ENCODE peak calls at places on chromosomes 1 and 21, in eight cellular contexts. P, Q, O, Z, M, F, D and X are unnamed samples.

GRCh38 chr1:25204797-25205441 is 27.4 kb downstream of the SYF2 start:
- DNase-seq in P (peak; percentile 38), Q (peak; percentile 16), O (peak; percentile 18), Z (peak; percentile 70), M (no peak), F (peak; percentile 57), D (peak; percentile 58), X (no peak)

GRCh38 chr1:234683856-234684632 is 74.1 kb upstream of the IRF2BP2 start:
- DNase-seq in P (peak; percentile 19), Q (no peak), O (peak; percentile 83), Z (no peak), M (peak; percentile 60), F (no peak), D (peak; percentile 75), X (peak; percentile 64)

GRCh38 chr1:179241716-179242115 is 12.2 kb upstream of the ABL2 start:
- DNase-seq in P (no peak), Q (peak; percentile 9), O (no peak), Z (no peak), M (no peak), F (no peak), D (no peak), X (no peak)

GRCh38 chr1:1833916-1834325 is 55.7 kb upstream of the NADK start:
- DNase-seq in P (no peak), Q (no peak), O (peak; percentile 8), Z (peak; percentile 67), M (no peak), F (peak; percentile 59), D (peak; percentile 12), X (no peak)

GRCh38 chr1:111448482-111448917 is 556 bp downstream of the WDR77 start:
- DNase-seq in P (no peak), Q (no peak), O (peak; percentile 16), Z (no peak), M (no peak), F (peak; percentile 29), D (peak; percentile 12), X (no peak)

GRCh38 chr1:232123775-232124659 is 497.4 kb downstream of the DISC1 start:
- DNase-seq in P (no peak), Q (no peak), O (no peak), Z (peak; percentile 27), M (no peak), F (no peak), D (no peak), X (no peak)

GRCh38 chr1:215877452-215877951 is 310.4 kb downstream of the KCTD3 start:
- DNase-seq in P (no peak), Q (no peak), O (no peak), Z (no peak), M (no peak), F (no peak), D (no peak), X (no peak)

GRCh38 chr1:22831729-22832413 is 121.2 kb downstream of the EPHB2 start:
- DNase-seq in P (peak; percentile 94), Q (no peak), O (peak; percentile 98), Z (no peak), M (no peak), F (no peak), D (peak; percentile 93), X (no peak)

GRCh38 chr1:90262791-90263190 is 267.9 kb downstream of the ZNF326 start:
- DNase-seq in P (no peak), Q (no peak), O (no peak), Z (no peak), M (no peak), F (no peak), D (no peak), X (no peak)

GRCh38 chr1:179164494-179164893 is 65.0 kb downstream of the ABL2 start:
- DNase-seq in P (no peak), Q (no peak), O (peak; percentile 57), Z (no peak), M (no peak), F (no peak), D (peak; percentile 84), X (no peak)

GRCh38 chr1:3124246-3124645 is 55.2 kb downstream of the PRDM16 start:
- DNase-seq in P (no peak), Q (no peak), O (no peak), Z (no peak), M (no peak), F (no peak), D (no peak), X (no peak)

GRCh38 chr1:203625623-203626189 is 926 bp upstream of the ATP2B4 start:
- DNase-seq in P (no peak), Q (no peak), O (no peak), Z (no peak), M (no peak), F (peak; percentile 60), D (no peak), X (no peak)

GRCh38 chr1:59100975-59101374 is 195.9 kb upstream of the FGGY start:
- DNase-seq in P (no peak), Q (no peak), O (peak; percentile 30), Z (no peak), M (no peak), F (no peak), D (peak; percentile 67), X (no peak)

GRCh38 chr21:21102874-21103273 is 104.7 kb downstream of the NCAM2 start:
- DNase-seq in P (no peak), Q (no peak), O (no peak), Z (no peak), M (no peak), F (no peak), D (no peak), X (no peak)

GRCh38 chr21:21096956-21097355 is 98.7 kb downstream of the NCAM2 start:
- DNase-seq in P (no peak), Q (no peak), O (no peak), Z (no peak), M (no peak), F (no peak), D (no peak), X (no peak)

GRCh38 chr21:21103692-21104091 is 105.5 kb downstream of the NCAM2 start:
- DNase-seq in P (no peak), Q (no peak), O (no peak), Z (no peak), M (no peak), F (no peak), D (no peak), X (no peak)

GRCh38 chr21:21097425-21097824 is 99.2 kb downstream of the NCAM2 start:
- DNase-seq in P (no peak), Q (no peak), O (no peak), Z (no peak), M (no peak), F (no peak), D (no peak), X (no peak)

GRCh38 chr21:21101911-21102310 is 103.7 kb downstream of the NCAM2 start:
- DNase-seq in P (no peak), Q (peak; percentile 22), O (peak; percentile 1), Z (peak; percentile 57), M (no peak), F (no peak), D (peak; percentile 85), X (no peak)
- TF ChIP-seq CTCF in P (no peak), Q (peak; percentile 57), O (no peak), Z (peak; percentile 52), M (peak; percentile 51), F (no peak), D (peak; percentile 31), X (peak; percentile 31)

DNA sequence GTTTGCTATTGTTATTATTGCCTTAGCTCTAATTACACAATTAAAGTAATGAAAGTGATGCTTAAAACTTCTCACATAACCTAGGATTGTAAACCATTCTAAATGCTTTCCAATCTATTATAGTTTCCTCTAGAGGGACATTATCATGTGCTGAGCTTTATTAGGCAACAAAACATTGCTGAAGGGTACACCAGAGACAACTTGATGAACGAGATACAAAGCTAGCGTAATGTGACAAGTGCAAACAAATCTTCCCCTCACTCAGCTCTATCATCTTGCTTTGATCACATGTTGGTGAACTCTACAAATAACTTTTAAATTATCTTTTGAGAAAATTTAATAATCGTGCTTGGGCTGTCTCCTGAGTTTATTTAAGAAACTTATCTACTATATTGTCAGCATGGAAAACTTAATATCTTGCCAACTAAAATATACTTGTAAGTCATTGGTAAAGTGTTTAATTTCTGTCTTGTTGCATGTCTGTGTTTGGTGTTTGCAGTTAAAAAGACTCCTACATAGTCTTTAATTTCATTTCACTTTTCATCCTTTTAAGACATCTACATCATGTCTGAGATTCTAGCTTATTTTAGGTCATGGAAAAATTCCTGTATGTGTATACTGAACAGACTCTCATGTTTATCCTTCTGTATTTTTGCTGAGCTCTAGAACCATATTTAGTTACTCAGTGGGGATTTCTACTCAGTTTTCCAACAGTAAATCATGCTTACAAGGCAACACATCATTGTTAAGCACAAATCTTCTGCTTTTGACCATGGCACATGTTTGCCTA is 104.2 kb upstream of the ADAMTS5 start:
- DNase-seq in P (no peak), Q (no peak), O (no peak), Z (no peak), M (no peak), F (no peak), D (peak; percentile 31), X (no peak)
- TF ChIP-seq CTCF in P (no peak), Q (no peak), O (no peak), Z (no peak), M (no peak), F (no peak), D (no peak), X (no peak)

GRCh38 chr1:240245629-240246020 is 153.9 kb downstream of the FMN2 start:
- DNase-seq in P (no peak), Q (no peak), O (no peak), Z (no peak), M (no peak), F (no peak), D (peak; percentile 31), X (no peak)
- TF ChIP-seq CTCF in P (no peak), Q (no peak), O (no peak), Z (no peak), M (no peak), F (no peak), D (no peak), X (no peak)

DNA sequence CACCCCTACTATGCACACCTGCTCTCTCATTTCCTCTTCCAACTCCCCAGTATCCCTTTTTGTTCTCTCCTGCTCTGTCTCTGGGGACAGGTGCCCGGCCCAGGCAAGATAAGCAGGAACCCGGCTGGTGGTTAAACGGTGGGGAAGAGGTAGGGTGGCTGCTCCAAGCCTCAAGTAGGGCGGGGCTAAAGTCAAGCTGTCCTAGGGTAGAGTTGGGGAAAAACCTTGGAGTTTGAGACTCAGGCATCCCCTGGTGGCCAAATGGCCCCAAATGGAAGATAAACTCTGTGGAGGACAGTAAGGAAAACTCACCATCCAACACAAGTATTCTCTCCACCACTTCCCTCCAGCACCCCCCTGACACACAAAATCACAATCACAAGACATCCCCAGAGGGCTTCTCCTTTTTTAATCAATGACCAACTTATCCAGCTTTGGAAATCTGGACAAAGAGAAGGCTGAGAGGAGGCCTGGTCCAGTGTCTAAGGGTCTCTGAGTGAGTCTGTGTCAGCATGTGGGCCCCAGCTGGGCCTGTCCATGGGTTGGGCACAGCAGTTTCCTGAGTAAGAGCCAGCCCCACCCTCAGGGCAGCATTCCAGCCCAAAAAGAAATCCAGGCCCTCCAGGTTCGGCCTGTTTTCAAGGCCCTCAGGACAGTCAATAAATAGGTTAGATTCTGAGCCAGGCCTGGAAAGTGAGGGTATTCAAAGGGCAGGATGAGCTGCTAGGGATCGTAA is 9.8 kb downstream of the POMGNT1 start:
- DNase-seq in P (no peak), Q (no peak), O (peak; percentile 40), Z (no peak), M (no peak), F (no peak), D (no peak), X (no peak)
- TF ChIP-seq CTCF in P (peak; percentile 41), Q (peak; percentile 17), O (peak; percentile 21), Z (peak; percentile 18), M (no peak), F (no peak), D (no peak), X (no peak)

GRCh38 chr1:174747613-174748012 is 252.1 kb upstream of the CACYBP start:
- DNase-seq in P (no peak), Q (no peak), O (no peak), Z (no peak), M (no peak), F (no peak), D (no peak), X (no peak)
- TF ChIP-seq CTCF in P (peak; percentile 27), Q (peak; percentile 35), O (no peak), Z (peak; percentile 25), M (no peak), F (peak; percentile 27), D (peak; percentile 29), X (no peak)